ENCODE peak calls at places on chromosomes 16 and 17, in eight cellular contexts. I is pancreas, N is BJ, Y is natural killer cell, M is ACHN, Z is tibial nerve, A is mucosa of descending colon, C is HS-5. U is an unnamed sample.

GRCh38 chr17:27628376-27628775 is 2.6 kb upstream of the LGALS9 start:
- DNase-seq in Z (no peak), C (no peak), Y (no peak), I (no peak), N (no peak), M (no peak), A (no peak), U (no peak)

GRCh38 chr16:53100889-53101288 is 46.1 kb downstream of the CHD9 start:
- DNase-seq in Z (no peak), C (no peak), M (no peak), I (no peak), Y (no peak), A (no peak), N (no peak), U (no peak)

GRCh38 chr17:50328360-50328759 is 17.6 kb upstream of the XYLT2 start:
- DNase-seq in M (no peak), A (no peak), I (no peak), Z (no peak), C (no peak), Y (no peak), N (no peak), U (no peak)

GRCh38 chr16:88014201-88014781 is 63.1 kb downstream of the BANP start:
- DNase-seq in Z (no peak), A (no peak), M (no peak), C (no peak), N (no peak), I (no peak), Y (no peak), U (no peak)

GRCh38 chr17:27657620-27658019 is 26.6 kb downstream of the LGALS9 start:
- DNase-seq in M (peak), Z (no peak), A (peak), I (no peak), N (no peak), Y (no peak), C (no peak), U (no peak)

GRCh38 chr16:53089434-53090270 is 34.9 kb downstream of the CHD9 start:
- DNase-seq in C (no peak), I (no peak), M (no peak), N (no peak), A (no peak), Y (no peak), Z (peak), U (no peak)

GRCh38 chr16:82987767-82988166 is 361.0 kb downstream of the CDH13 start:
- DNase-seq in C (no peak), N (no peak), Z (no peak), I (no peak), Y (no peak), M (no peak), A (no peak), U (no peak)

GRCh38 chr16:35689764-35690163 is 2230.4 kb downstream of the TP53TG3F start:
- DNase-seq in N (no peak), Y (no peak), C (no peak), I (no peak), A (no peak), Z (no peak), M (no peak), U (no peak)

GRCh38 chr16:28596840-28597691 is at the start of gene SULT1A2:
- DNase-seq in I (peak), C (no peak), A (peak), M (no peak), Z (no peak), N (no peak), Y (no peak), U (no peak)

GRCh38 chr17:798246-798645 is 16.1 kb downstream of the MRM3 start:
- DNase-seq in M (no peak), N (no peak), I (no peak), Y (no peak), A (no peak), Z (no peak), C (no peak), U (no peak)

GRCh38 chr16:13957197-13958078 is 37.5 kb downstream of the ERCC4 start:
- DNase-seq in Y (no peak), Z (peak), C (peak), I (peak), A (peak), N (peak), M (peak), U (peak)

GRCh38 chr17:7064248-7064647 is 15.8 kb downstream of the CLEC10A start:
- DNase-seq in A (no peak), Z (no peak), M (no peak), C (no peak), Y (no peak), I (no peak), N (no peak), U (no peak)

GRCh38 chr16:77657016-77657415 is 65.3 kb upstream of the NUDT7 start:
- DNase-seq in Y (no peak), C (no peak), A (no peak), N (no peak), Z (no peak), M (peak), I (no peak), U (no peak)

GRCh38 chr17:30112794-30113193 is 3.8 kb upstream of the NSRP1 start:
- DNase-seq in I (no peak), Z (no peak), Y (no peak), N (no peak), M (no peak), A (no peak), C (no peak), U (no peak)

GRCh38 chr16:27446721-27447120 is 44.7 kb downstream of the IL21R start:
- DNase-seq in I (no peak), Z (no peak), N (no peak), C (no peak), M (no peak), A (peak), Y (peak), U (no peak)

GRCh38 chr17:6526362-6527152 is 29.8 kb downstream of the PITPNM3 start:
- DNase-seq in N (no peak), Y (no peak), C (no peak), Z (no peak), M (peak), A (no peak), I (no peak), U (no peak)

GRCh38 chr17:58513391-58513912 is 986 bp downstream of the MTMR4 start:
- DNase-seq in I (no peak), N (no peak), Z (no peak), Y (no peak), M (no peak), A (no peak), C (no peak), U (no peak)

GRCh38 chr17:8392674-8393469 is 4.8 kb downstream of the RNF222 start:
- DNase-seq in C (no peak), I (no peak), Z (no peak), A (no peak), N (no peak), M (no peak), Y (no peak), U (no peak)

GRCh38 chr17:17161759-17162158 is 44.4 kb downstream of the PLD6 start:
- DNase-seq in M (no peak), Y (no peak), C (no peak), A (no peak), Z (no peak), I (no peak), N (no peak), U (no peak)

GRCh38 chr16:84031556-84031955 is 11.0 kb downstream of the SLC38A8 start:
- DNase-seq in A (no peak), Z (no peak), N (no peak), C (no peak), I (no peak), M (no peak), Y (no peak), U (no peak)

GRCh38 chr17:19719365-19720209 is 3.2 kb upstream of the SLC47A2 start:
- DNase-seq in Z (no peak), M (peak), N (no peak), I (no peak), C (no peak), Y (no peak), A (no peak), U (no peak)

GRCh38 chr17:74218436-74218835 is 5.1 kb downstream of the TTYH2 start:
- DNase-seq in M (no peak), C (no peak), A (no peak), Y (no peak), N (no peak), I (no peak), Z (no peak), U (no peak)

GRCh38 chr17:83154311-83155127 is 75.1 kb downstream of the METRNL start:
- DNase-seq in C (no peak), Y (no peak), N (no peak), A (no peak), I (no peak), Z (peak), M (no peak), U (no peak)

GRCh38 chr16:67892899-67893790 is at the start of gene PSKH1:
- DNase-seq in Z (peak), I (peak), N (peak), Y (peak), C (peak), M (peak), A (peak), U (no peak)

GRCh38 chr17:57670769-57671545 is 74.1 kb downstream of the CCDC182 start:
- DNase-seq in I (no peak), C (no peak), N (no peak), M (no peak), Y (no peak), Z (no peak), A (no peak), U (no peak)

GRCh38 chr17:18937981-18938691 is 13.8 kb upstream of the SLC5A10 start:
- DNase-seq in I (no peak), Z (no peak), N (no peak), C (no peak), M (no peak), A (no peak), Y (no peak), U (no peak)

GRCh38 chr17:28367641-28368305 is 2.3 kb downstream of the VTN start:
- DNase-seq in I (no peak), C (no peak), N (no peak), M (no peak), A (no peak), Y (no peak), Z (no peak), U (no peak)

GRCh38 chr16:57775661-57776469 is 26.4 kb downstream of the KIFC3 start:
- DNase-seq in M (no peak), Z (peak), C (no peak), A (peak), I (peak), Y (no peak), N (no peak), U (no peak)

GRCh38 chr17:59800530-59800942 is 92.2 kb downstream of the TUBD1 start:
- DNase-seq in Y (no peak), N (no peak), M (no peak), A (no peak), C (no peak), Z (no peak), I (no peak), U (no peak)

U was measured in GM04503.